ENCODE peak calls at places on chromosomes 16 and 17, in eight cellular contexts. One of them, this sample, is unnamed.
A peak's percentile ranks its signal among the peaks of the same experiment; 100 is the strongest.

GRCh38 chr17:21041753-21042433 is 918 bp downstream of the USP22 start:
- DNase-seq in IMR-90: peak; percentile 61
- DNase-seq in testis: peak; percentile 92
- DNase-seq in stomach: peak; percentile 80
- DNase-seq in PC-9: peak; percentile 73
- DNase-seq in suprapubic skin: peak; percentile 93
- DNase-seq in CD8-positive, alpha-beta T cell: peak; percentile 26
- DNase-seq in ovary: peak; percentile 86
- DNase-seq in this sample: peak; percentile 93

GRCh38 chr17:60743812-60744211 is 66.2 kb downstream of the BCAS3 start:
- DNase-seq in IMR-90: peak; percentile 43
- DNase-seq in testis: no peak
- DNase-seq in stomach: no peak
- DNase-seq in PC-9: peak; percentile 48
- DNase-seq in suprapubic skin: no peak
- DNase-seq in CD8-positive, alpha-beta T cell: no peak
- DNase-seq in ovary: no peak
- DNase-seq in this sample: no peak

GRCh38 chr17:9409026-9409425 is 166.6 kb downstream of the STX8 start:
- DNase-seq in IMR-90: no peak
- DNase-seq in testis: no peak
- DNase-seq in stomach: no peak
- DNase-seq in PC-9: peak; percentile 14
- DNase-seq in suprapubic skin: no peak
- DNase-seq in CD8-positive, alpha-beta T cell: no peak
- DNase-seq in ovary: no peak
- DNase-seq in this sample: no peak

GRCh38 chr17:43753488-43754129 is 5.0 kb downstream of the SOST start:
- DNase-seq in IMR-90: peak; percentile 20
- DNase-seq in testis: no peak
- DNase-seq in stomach: no peak
- DNase-seq in PC-9: peak; percentile 17
- DNase-seq in suprapubic skin: no peak
- DNase-seq in CD8-positive, alpha-beta T cell: no peak
- DNase-seq in ovary: no peak
- DNase-seq in this sample: no peak

GRCh38 chr16:11232852-11233726 is 22.9 kb downstream of the SOCS1 start:
- DNase-seq in IMR-90: no peak
- DNase-seq in testis: no peak
- DNase-seq in stomach: peak; percentile 64
- DNase-seq in PC-9: no peak
- DNase-seq in suprapubic skin: no peak
- DNase-seq in CD8-positive, alpha-beta T cell: peak; percentile 69
- DNase-seq in ovary: no peak
- DNase-seq in this sample: peak; percentile 87

GRCh38 chr16:28212532-28212873 is 738 bp upstream of the XPO6 start:
- DNase-seq in IMR-90: peak; percentile 26
- DNase-seq in testis: no peak
- DNase-seq in stomach: no peak
- DNase-seq in PC-9: peak; percentile 24
- DNase-seq in suprapubic skin: no peak
- DNase-seq in CD8-positive, alpha-beta T cell: no peak
- DNase-seq in ovary: no peak
- DNase-seq in this sample: no peak

GRCh38 chr16:53036066-53036465 is 16.6 kb downstream of the CHD9NB start:
- DNase-seq in IMR-90: no peak
- DNase-seq in testis: no peak
- DNase-seq in stomach: no peak
- DNase-seq in PC-9: no peak
- DNase-seq in suprapubic skin: no peak
- DNase-seq in CD8-positive, alpha-beta T cell: no peak
- DNase-seq in ovary: no peak
- DNase-seq in this sample: no peak

GRCh38 chr16:50011707-50012106 is 13.3 kb upstream of the CNEP1R1 start:
- DNase-seq in IMR-90: no peak
- DNase-seq in testis: no peak
- DNase-seq in stomach: no peak
- DNase-seq in PC-9: no peak
- DNase-seq in suprapubic skin: no peak
- DNase-seq in CD8-positive, alpha-beta T cell: no peak
- DNase-seq in ovary: no peak
- DNase-seq in this sample: no peak

GRCh38 chr16:85321856-85322271 is 209.6 kb upstream of the CIBAR2 start:
- DNase-seq in IMR-90: peak; percentile 89
- DNase-seq in testis: peak; percentile 97
- DNase-seq in stomach: peak; percentile 96
- DNase-seq in PC-9: peak; percentile 50
- DNase-seq in suprapubic skin: peak; percentile 93
- DNase-seq in CD8-positive, alpha-beta T cell: no peak
- DNase-seq in ovary: peak; percentile 95
- DNase-seq in this sample: peak; percentile 89

GRCh38 chr17:148757-149156 is 11.4 kb downstream of the SCGB1C2 start:
- DNase-seq in IMR-90: no peak
- DNase-seq in testis: no peak
- DNase-seq in stomach: no peak
- DNase-seq in PC-9: no peak
- DNase-seq in suprapubic skin: peak; percentile 48
- DNase-seq in CD8-positive, alpha-beta T cell: no peak
- DNase-seq in ovary: peak; percentile 7
- DNase-seq in this sample: peak; percentile 52

GRCh38 chr17:32828822-32829221 is 48.1 kb downstream of the MYO1D start:
- DNase-seq in IMR-90: no peak
- DNase-seq in testis: no peak
- DNase-seq in stomach: no peak
- DNase-seq in PC-9: no peak
- DNase-seq in suprapubic skin: no peak
- DNase-seq in CD8-positive, alpha-beta T cell: no peak
- DNase-seq in ovary: no peak
- DNase-seq in this sample: no peak

DNA sequence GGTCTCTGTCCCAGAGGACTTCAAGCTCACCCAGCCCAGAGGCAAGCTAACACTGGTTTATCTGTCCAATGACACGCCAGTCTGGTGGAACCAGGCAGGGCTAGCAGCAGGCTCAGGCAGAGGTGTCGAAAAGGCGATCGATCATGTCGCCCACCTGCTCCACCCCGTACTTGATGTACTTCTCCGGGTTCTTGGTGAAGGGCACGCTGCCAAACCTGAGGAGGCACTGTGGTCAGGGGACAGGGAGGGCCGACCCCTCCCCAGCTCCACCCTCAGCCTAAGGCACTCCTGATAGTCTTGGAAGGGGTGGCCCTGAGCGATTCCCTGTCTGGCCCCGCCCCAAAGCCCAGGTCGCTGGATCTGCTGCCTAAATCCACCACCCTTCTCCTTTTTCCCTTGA is 4.6 kb downstream of the ZACN start:
- DNase-seq in IMR-90: no peak
- DNase-seq in testis: no peak
- DNase-seq in stomach: no peak
- DNase-seq in PC-9: no peak
- DNase-seq in suprapubic skin: no peak
- DNase-seq in CD8-positive, alpha-beta T cell: no peak
- DNase-seq in ovary: no peak
- DNase-seq in this sample: peak; percentile 60
- H3K36me3 ChIP-seq in IMR-90: peaks cover 55% of the 10 kb centered on the region
- H3K36me3 ChIP-seq in testis: no peaks in the 10 kb centered on the region
- H3K36me3 ChIP-seq in stomach: peaks cover 63% of the 10 kb centered on the region
- H3K36me3 ChIP-seq in PC-9: no peaks in the 10 kb centered on the region
- H3K36me3 ChIP-seq in suprapubic skin: peaks cover 63% of the 10 kb centered on the region
- H3K36me3 ChIP-seq in CD8-positive, alpha-beta T cell: peaks cover 33% of the 10 kb centered on the region
- H3K36me3 ChIP-seq in ovary: no peaks in the 10 kb centered on the region
- H3K36me3 ChIP-seq in this sample: peaks cover 57% of the 10 kb centered on the region

GRCh38 chr17:15479697-15480096 is 12.3 kb upstream of the CDRT4 start:
- DNase-seq in IMR-90: peak; percentile 41
- DNase-seq in testis: no peak
- DNase-seq in stomach: no peak
- DNase-seq in PC-9: no peak
- DNase-seq in suprapubic skin: no peak
- DNase-seq in CD8-positive, alpha-beta T cell: no peak
- DNase-seq in ovary: no peak
- DNase-seq in this sample: no peak

GRCh38 chr17:15470536-15470935 is 3.1 kb upstream of the CDRT4 start:
- DNase-seq in IMR-90: no peak
- DNase-seq in testis: no peak
- DNase-seq in stomach: no peak
- DNase-seq in PC-9: no peak
- DNase-seq in suprapubic skin: no peak
- DNase-seq in CD8-positive, alpha-beta T cell: no peak
- DNase-seq in ovary: no peak
- DNase-seq in this sample: no peak

GRCh38 chr17:15478845-15479244 is 11.4 kb upstream of the CDRT4 start:
- DNase-seq in IMR-90: no peak
- DNase-seq in testis: no peak
- DNase-seq in stomach: no peak
- DNase-seq in PC-9: no peak
- DNase-seq in suprapubic skin: no peak
- DNase-seq in CD8-positive, alpha-beta T cell: no peak
- DNase-seq in ovary: no peak
- DNase-seq in this sample: no peak

GRCh38 chr17:15480209-15480608 is 12.8 kb upstream of the CDRT4 start:
- DNase-seq in IMR-90: no peak
- DNase-seq in testis: no peak
- DNase-seq in stomach: no peak
- DNase-seq in PC-9: no peak
- DNase-seq in suprapubic skin: peak; percentile 15
- DNase-seq in CD8-positive, alpha-beta T cell: no peak
- DNase-seq in ovary: no peak
- DNase-seq in this sample: no peak

GRCh38 chr17:15475620-15476354 is 8.4 kb upstream of the CDRT4 start:
- DNase-seq in IMR-90: peak; percentile 62
- DNase-seq in testis: no peak
- DNase-seq in stomach: no peak
- DNase-seq in PC-9: no peak
- DNase-seq in suprapubic skin: no peak
- DNase-seq in CD8-positive, alpha-beta T cell: no peak
- DNase-seq in ovary: no peak
- DNase-seq in this sample: no peak
- H3K27ac ChIP-seq in IMR-90: no peak overlapping the region
- H3K27ac ChIP-seq in testis: no peak overlapping the region
- H3K27ac ChIP-seq in stomach: peak overlapping the region; percentile 52
- H3K27ac ChIP-seq in PC-9: no peak overlapping the region
- H3K27ac ChIP-seq in suprapubic skin: peak overlapping the region; percentile 33
- H3K27ac ChIP-seq in CD8-positive, alpha-beta T cell: no peak overlapping the region
- H3K27ac ChIP-seq in ovary: no peak overlapping the region
- H3K27ac ChIP-seq in this sample: peak overlapping the region; percentile 11

DNA sequence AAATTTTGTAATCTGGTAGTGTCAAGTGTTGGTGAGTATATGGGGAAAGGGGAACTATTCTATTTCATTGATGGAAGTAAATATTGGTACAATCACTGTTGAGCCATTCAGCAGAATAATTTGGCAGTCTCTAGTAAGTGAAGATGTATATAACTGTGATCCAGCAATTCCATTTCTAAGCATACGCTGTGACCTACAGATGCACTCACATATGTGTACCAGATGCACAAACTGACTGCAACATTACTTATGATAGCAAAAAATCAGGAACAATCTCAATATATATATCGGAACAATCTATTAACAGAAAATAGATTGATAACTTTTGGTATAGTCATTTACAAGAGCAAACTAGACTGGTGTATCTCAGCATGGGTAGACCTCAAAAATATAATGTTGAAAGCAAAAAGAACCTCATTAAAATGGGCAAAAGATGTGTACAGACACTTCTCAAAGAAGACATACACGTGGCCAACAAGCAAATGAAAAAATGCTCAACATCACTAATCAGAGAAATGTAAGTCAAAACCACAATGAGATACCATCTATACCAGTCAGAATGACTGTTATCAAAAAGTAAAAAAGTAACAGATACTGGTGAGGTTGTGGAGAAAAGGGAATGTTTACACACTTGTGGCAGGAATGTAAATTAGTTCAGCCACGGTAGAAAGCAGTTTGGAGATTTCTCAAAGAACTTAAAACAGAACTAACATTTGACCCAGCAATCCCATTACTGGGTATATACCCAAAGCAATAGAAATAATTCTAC is 20.8 kb downstream of the ADAP2 start:
- DNase-seq in IMR-90: peak; percentile 62
- DNase-seq in testis: no peak
- DNase-seq in stomach: no peak
- DNase-seq in PC-9: no peak
- DNase-seq in suprapubic skin: no peak
- DNase-seq in CD8-positive, alpha-beta T cell: no peak
- DNase-seq in ovary: no peak
- DNase-seq in this sample: no peak
- TF ChIP-seq CTCF in IMR-90: peak; percentile 36
- TF ChIP-seq CTCF in testis: no peak
- TF ChIP-seq CTCF in stomach: no peak
- TF ChIP-seq CTCF in PC-9: no peak
- TF ChIP-seq CTCF in suprapubic skin: no peak
- TF ChIP-seq CTCF in CD8-positive, alpha-beta T cell: no peak
- TF ChIP-seq CTCF in ovary: no peak
- TF ChIP-seq CTCF in this sample: no peak

GRCh38 chr17:76399175-76400172 is 15.1 kb downstream of the SPHK1 start:
- DNase-seq in IMR-90: no peak
- DNase-seq in testis: no peak
- DNase-seq in stomach: no peak
- DNase-seq in PC-9: no peak
- DNase-seq in suprapubic skin: no peak
- DNase-seq in CD8-positive, alpha-beta T cell: no peak
- DNase-seq in ovary: no peak
- DNase-seq in this sample: no peak
- H3K36me3 ChIP-seq in IMR-90: peaks cover 77% of the 10 kb centered on the region
- H3K36me3 ChIP-seq in testis: no peaks in the 10 kb centered on the region
- H3K36me3 ChIP-seq in stomach: peaks cover 99% of the 10 kb centered on the region
- H3K36me3 ChIP-seq in PC-9: no peaks in the 10 kb centered on the region
- H3K36me3 ChIP-seq in suprapubic skin: peaks cover 94% of the 10 kb centered on the region
- H3K36me3 ChIP-seq in CD8-positive, alpha-beta T cell: peaks cover 49% of the 10 kb centered on the region
- H3K36me3 ChIP-seq in ovary: no peaks in the 10 kb centered on the region
- H3K36me3 ChIP-seq in this sample: peaks cover 84% of the 10 kb centered on the region

GRCh38 chr16:23365602-23366240 is 63.6 kb downstream of the SCNN1B start:
- DNase-seq in IMR-90: no peak
- DNase-seq in testis: no peak
- DNase-seq in stomach: no peak
- DNase-seq in PC-9: peak; percentile 49
- DNase-seq in suprapubic skin: no peak
- DNase-seq in CD8-positive, alpha-beta T cell: no peak
- DNase-seq in ovary: no peak
- DNase-seq in this sample: no peak
- H3K27ac ChIP-seq in IMR-90: no peak overlapping the region
- H3K27ac ChIP-seq in testis: no peak overlapping the region
- H3K27ac ChIP-seq in stomach: no peak overlapping the region
- H3K27ac ChIP-seq in PC-9: peak overlapping the region; percentile 66
- H3K27ac ChIP-seq in suprapubic skin: no peak overlapping the region
- H3K27ac ChIP-seq in CD8-positive, alpha-beta T cell: no peak overlapping the region
- H3K27ac ChIP-seq in ovary: no peak overlapping the region
- H3K27ac ChIP-seq in this sample: no peak overlapping the region

GRCh38 chr17:75654176-75654575 is 12.8 kb downstream of the RECQL5 start:
- DNase-seq in IMR-90: no peak
- DNase-seq in testis: no peak
- DNase-seq in stomach: no peak
- DNase-seq in PC-9: no peak
- DNase-seq in suprapubic skin: no peak
- DNase-seq in CD8-positive, alpha-beta T cell: no peak
- DNase-seq in ovary: no peak
- DNase-seq in this sample: no peak
- TF ChIP-seq CTCF in IMR-90: peak; percentile 16
- TF ChIP-seq CTCF in testis: no peak
- TF ChIP-seq CTCF in stomach: peak; percentile 15
- TF ChIP-seq CTCF in PC-9: peak; percentile 34
- TF ChIP-seq CTCF in suprapubic skin: no peak
- TF ChIP-seq CTCF in CD8-positive, alpha-beta T cell: no peak
- TF ChIP-seq CTCF in ovary: no peak
- TF ChIP-seq CTCF in this sample: no peak